ENCODE peak calls at places on chromosome 22, in four cellular contexts. I is fibroblast of lung, H is A549, V is dorsolateral prefrontal cortex. Z is an unnamed sample.

GRCh38 chr22:24503137-24503850 is 8.2 kb downstream of the UPB1 start:
- DNase-seq in I (peak; percentile 58), H (peak; percentile 71), V (no peak), Z (no peak)

GRCh38 chr22:17792289-17792688 is 18.0 kb upstream of the BID start:
- DNase-seq in I (no peak), H (no peak), V (no peak), Z (no peak)

GRCh38 chr22:23862103-23862502 is 4.4 kb downstream of the SLC2A11 start:
- DNase-seq in I (peak; percentile 51), H (peak; percentile 52), V (no peak), Z (no peak)

GRCh38 chr22:49746065-49746464 is 81.6 kb downstream of the BRD1 start:
- DNase-seq in I (no peak), H (no peak), V (no peak), Z (no peak)

GRCh38 chr22:43186272-43187170 is at the start of gene TTLL12:
- DNase-seq in I (peak; percentile 36), H (peak; percentile 21), V (no peak), Z (peak; percentile 44)

GRCh38 chr22:43173976-43174720 is 12.8 kb downstream of the TTLL12 start:
- DNase-seq in I (no peak), H (no peak), V (no peak), Z (no peak)

GRCh38 chr22:38655532-38656255 is 498 bp downstream of the FAM227A start:
- DNase-seq in I (peak; percentile 16), H (no peak), V (no peak), Z (no peak)

GRCh38 chr22:17369553-17370035 is 334 bp downstream of the CECR2 start:
- DNase-seq in I (peak; percentile 48), H (no peak), V (no peak), Z (peak; percentile 34)

GRCh38 chr22:32106930-32107329 is 52.2 kb downstream of the C22orf42 start:
- DNase-seq in I (peak; percentile 3), H (no peak), V (no peak), Z (no peak)

GRCh38 chr22:48500481-48501230 is 1327.0 kb downstream of the BRD1 start:
- DNase-seq in I (no peak), H (no peak), V (peak; percentile 79), Z (no peak)

GRCh38 chr22:44200855-44201550 is 20.3 kb downstream of the PARVG start:
- DNase-seq in I (no peak), H (no peak), V (no peak), Z (no peak)

GRCh38 chr22:28988455-28988854 is 73.2 kb downstream of the C22orf31 start:
- DNase-seq in I (no peak), H (no peak), V (no peak), Z (no peak)
- H3K27ac ChIP-seq in I (no peak overlapping the region), H (no peak overlapping the region), V (peak overlapping the region; percentile 76), Z (no peak overlapping the region)

GRCh38 chr22:36419912-36420882 is 32.4 kb upstream of the MYH9 start:
- DNase-seq in I (no peak), H (no peak), V (no peak), Z (no peak)
- H3K27ac ChIP-seq in I (peak overlapping the region; percentile 50), H (no peak overlapping the region), V (peak overlapping the region; percentile 47), Z (no peak overlapping the region)

GRCh38 chr22:46842606-46843005 is 80.2 kb downstream of the TBC1D22A start:
- DNase-seq in I (no peak), H (no peak), V (no peak), Z (no peak)
- H3K27ac ChIP-seq in I (no peak overlapping the region), H (no peak overlapping the region), V (no peak overlapping the region), Z (no peak overlapping the region)

DNA sequence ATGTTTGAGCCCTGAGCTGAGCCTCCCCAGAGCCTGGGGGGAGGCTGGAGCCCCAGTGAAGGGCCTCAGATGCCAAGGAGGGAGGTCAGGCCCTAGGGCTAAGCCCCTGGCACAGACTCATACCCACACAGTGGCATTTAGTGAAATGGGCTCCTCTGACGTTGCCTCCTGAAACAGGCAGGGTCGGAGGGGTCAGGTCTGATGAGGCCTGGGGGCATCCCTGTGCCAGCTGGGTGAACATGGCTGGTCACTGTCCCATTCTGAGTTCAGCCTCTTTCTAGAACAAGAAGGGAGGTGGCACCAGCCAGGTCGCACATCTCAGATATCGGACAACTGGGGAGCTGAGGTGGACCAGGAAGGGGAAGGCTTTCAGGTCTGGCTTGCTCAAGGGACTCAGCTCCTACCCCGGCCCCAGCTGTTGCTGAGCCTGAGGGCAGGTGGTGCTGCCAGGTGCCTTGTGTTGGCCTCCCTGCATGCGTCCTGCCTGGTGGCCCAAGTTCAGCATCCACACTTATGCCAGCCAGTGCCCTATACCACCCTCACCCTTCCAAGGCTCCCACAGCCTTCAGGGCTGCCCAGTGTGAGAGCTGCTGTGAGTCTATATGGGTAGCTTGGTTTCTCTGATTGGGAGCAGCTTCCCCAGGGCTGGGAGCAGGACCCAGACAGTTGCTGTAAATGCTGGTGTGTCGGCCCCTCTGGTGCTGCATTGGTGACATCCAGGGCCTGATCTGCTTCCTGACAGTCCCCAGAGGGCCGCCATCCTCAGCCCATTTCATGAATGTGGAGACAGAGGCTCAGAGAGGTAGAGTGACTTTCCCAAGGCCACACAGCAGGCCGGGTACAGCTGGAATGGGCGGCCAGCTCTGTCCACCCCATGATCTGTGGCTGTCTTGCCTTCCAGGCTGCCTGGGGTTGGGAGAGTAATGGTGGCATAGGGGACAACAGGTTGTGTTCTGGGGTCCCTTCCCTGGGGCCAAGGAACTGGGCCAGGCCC is 32.8 kb upstream of the PPARA start:
- DNase-seq in I (no peak), H (no peak), V (no peak), Z (no peak)
- H3K27ac ChIP-seq in I (no peak overlapping the region), H (peak overlapping the region; percentile 40), V (peak overlapping the region; percentile 98), Z (peak overlapping the region; percentile 75)

DNA sequence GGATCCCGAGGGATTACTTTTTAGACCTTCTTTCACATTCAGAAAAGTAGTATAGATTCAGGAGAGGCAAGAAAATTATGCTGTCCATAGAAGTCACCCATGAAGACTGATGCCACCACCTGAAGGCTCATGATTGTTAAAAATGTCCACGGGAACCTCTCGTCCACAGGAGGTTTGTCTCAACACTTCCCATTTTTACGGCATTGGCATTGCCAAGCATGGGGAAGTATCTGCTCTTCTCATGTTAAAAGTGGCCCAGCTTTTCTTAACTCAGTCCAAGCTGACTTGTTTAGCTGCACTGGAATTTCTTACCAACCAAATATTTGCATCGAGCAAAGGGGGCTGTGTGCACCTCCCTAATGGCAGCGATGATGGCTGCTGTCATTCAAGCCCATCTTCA is 9.6 kb downstream of the CDPF1 start:
- DNase-seq in I (no peak), H (no peak), V (no peak), Z (no peak)
- H3K27ac ChIP-seq in I (no peak overlapping the region), H (no peak overlapping the region), V (no peak overlapping the region), Z (peak overlapping the region; percentile 19)

GRCh38 chr22:20964799-20965103 is 2.3 kb upstream of the AIFM3 start:
- DNase-seq in I (no peak), H (no peak), V (no peak), Z (no peak)

GRCh38 chr22:20965104-20965887 is 1.8 kb upstream of the AIFM3 start:
- DNase-seq in I (no peak), H (no peak), V (no peak), Z (no peak)

GRCh38 chr22:20962491-20962945 is 4.5 kb upstream of the AIFM3 start:
- DNase-seq in I (no peak), H (no peak), V (no peak), Z (no peak)

GRCh38 chr22:20964090-20964798 is 2.8 kb upstream of the AIFM3 start:
- DNase-seq in I (no peak), H (no peak), V (no peak), Z (no peak)

GRCh38 chr22:20963201-20964052 is 3.6 kb upstream of the AIFM3 start:
- DNase-seq in I (no peak), H (no peak), V (no peak), Z (no peak)
- H3K27ac ChIP-seq in I (no peak overlapping the region), H (no peak overlapping the region), V (no peak overlapping the region), Z (no peak overlapping the region)

GRCh38 chr22:30827646-30828045 is 133.0 kb downstream of the OSBP2 start:
- DNase-seq in I (no peak), H (no peak), V (no peak), Z (no peak)

GRCh38 chr22:30829901-30830550 is 135.4 kb downstream of the OSBP2 start:
- DNase-seq in I (peak; percentile 92), H (peak; percentile 85), V (no peak), Z (no peak)

GRCh38 chr22:30830907-30831306 is 136.2 kb downstream of the OSBP2 start:
- DNase-seq in I (peak; percentile 86), H (peak; percentile 70), V (no peak), Z (no peak)

GRCh38 chr22:30826670-30827355 is 132.1 kb downstream of the OSBP2 start:
- DNase-seq in I (no peak), H (no peak), V (no peak), Z (no peak)

DNA sequence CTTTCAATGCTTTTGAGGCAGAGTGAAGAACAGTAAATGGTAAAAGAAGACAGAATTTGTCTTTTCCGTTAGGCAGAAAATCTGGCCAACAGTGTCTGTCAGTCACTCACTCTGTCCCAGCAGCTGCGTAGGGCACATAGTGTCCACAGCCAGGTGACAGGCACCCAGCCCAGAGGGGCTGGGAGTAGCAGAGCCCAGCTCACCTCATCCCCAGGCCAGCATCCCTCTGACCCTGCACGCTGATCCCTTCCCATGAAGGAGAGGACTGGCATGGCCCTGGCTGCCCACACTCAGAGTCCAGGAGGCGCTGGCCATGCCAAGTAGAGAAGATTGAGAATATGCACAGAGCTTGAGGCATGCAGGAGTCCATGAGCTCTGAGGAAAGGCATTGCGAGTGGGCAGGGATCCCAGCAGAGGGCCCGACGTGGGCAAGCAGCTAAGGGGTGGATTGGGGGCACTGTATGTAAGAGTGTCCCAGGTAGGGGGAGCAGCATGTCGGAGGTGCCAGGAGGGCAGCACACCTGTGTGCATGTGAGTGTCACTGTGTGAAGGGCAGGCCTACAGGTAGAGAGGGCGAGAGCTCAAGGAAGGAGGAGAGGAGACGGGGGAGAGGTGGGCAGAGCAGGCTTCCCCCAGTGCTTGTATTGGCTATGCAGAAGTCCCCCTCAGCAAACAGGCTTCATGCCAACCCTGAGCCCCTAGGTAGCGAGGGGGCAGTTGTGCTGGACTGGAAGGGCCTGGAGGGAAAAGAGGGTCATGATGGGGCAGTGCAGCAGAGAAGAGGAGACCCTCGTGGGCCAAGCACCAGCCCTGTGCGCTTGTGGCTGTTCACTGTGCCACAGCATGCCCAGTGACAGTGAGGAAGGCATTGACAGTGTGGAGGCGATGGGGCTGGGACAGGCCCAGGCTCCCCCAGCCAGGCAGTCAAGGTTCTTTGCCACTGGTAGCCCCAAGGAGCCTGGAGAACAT is 133.8 kb downstream of the OSBP2 start:
- DNase-seq in I (no peak), H (no peak), V (no peak), Z (no peak)
- H3K27ac ChIP-seq in I (no peak overlapping the region), H (peak overlapping the region; percentile 93), V (peak overlapping the region; percentile 24), Z (no peak overlapping the region)

GRCh38 chr22:40001104-40001503 is 6.3 kb downstream of the FAM83F start:
- DNase-seq in I (no peak), H (no peak), V (no peak), Z (no peak)
- H3K27ac ChIP-seq in I (no peak overlapping the region), H (no peak overlapping the region), V (no peak overlapping the region), Z (no peak overlapping the region)